ENCODE peak calls at places on chromosomes 6 and 20, in four cellular contexts. H is WTC11, G is GM12878, J is HepG2. Q is an unnamed sample.

GRCh38 chr20:51653226-51653625 is 110.7 kb upstream of the NFATC2 start:
- DNase-seq in H (no peak), J (peak; percentile 57), G (no peak), Q (no peak)

GRCh38 chr20:63829943-63830820 is 882 bp downstream of the ZBTB46 start:
- DNase-seq in J (no peak), H (peak; percentile 50), G (no peak), Q (no peak)

GRCh38 chr6:39309942-39310531 is 4.2 kb downstream of the KCNK17 start:
- DNase-seq in J (peak; percentile 58), G (no peak), H (peak; percentile 88), Q (peak; percentile 87)

GRCh38 chr6:36110863-36111262 is 19.4 kb upstream of the MAPK13 start:
- DNase-seq in H (no peak), J (no peak), G (no peak), Q (no peak)

GRCh38 chr20:21522479-21523397 is 8.9 kb upstream of the NKX2-2 start:
- DNase-seq in J (no peak), G (no peak), H (peak; percentile 42), Q (no peak)

GRCh38 chr6:8743146-8743745 is 307.9 kb upstream of the SLC35B3 start:
- DNase-seq in G (no peak), J (peak; percentile 3), H (no peak), Q (no peak)

GRCh38 chr6:154229796-154230195 is 126.8 kb downstream of the IPCEF1 start:
- DNase-seq in G (no peak), H (no peak), J (no peak), Q (no peak)

GRCh38 chr6:137240168-137240567 is 21.0 kb upstream of the IFNGR1 start:
- DNase-seq in G (no peak), J (peak; percentile 35), H (no peak), Q (no peak)

GRCh38 chr6:19369770-19370169 is 467.4 kb upstream of the ID4 start:
- DNase-seq in J (no peak), G (no peak), H (no peak), Q (no peak)

GRCh38 chr6:11731423-11731822 is 47.2 kb downstream of the ADTRP start:
- DNase-seq in H (no peak), G (no peak), J (peak; percentile 22), Q (no peak)

GRCh38 chr20:37257530-37257929 is 4.1 kb downstream of the GHRH start:
- DNase-seq in J (no peak), G (no peak), H (no peak), Q (no peak)
- TF ChIP-seq CREM in J (no peak), G (no peak), H (no peak), Q (no peak)

GRCh38 chr6:26553264-26553738 is 15.1 kb downstream of the HMGN4 start:
- DNase-seq in H (peak; percentile 75), G (no peak), J (peak; percentile 78), Q (peak; percentile 85)

GRCh38 chr6:26554669-26555504 is 16.7 kb downstream of the HMGN4 start:
- DNase-seq in G (no peak), J (peak; percentile 69), H (peak; percentile 71), Q (peak; percentile 31)

GRCh38 chr6:26555505-26556262 is 17.5 kb downstream of the HMGN4 start:
- DNase-seq in H (no peak), J (no peak), G (no peak), Q (peak; percentile 26)

GRCh38 chr6:26553739-26554668 is 15.8 kb downstream of the HMGN4 start:
- DNase-seq in G (no peak), H (peak; percentile 83), J (peak; percentile 81), Q (peak; percentile 69)

GRCh38 chr6:26556263-26557070 is 18.3 kb downstream of the HMGN4 start:
- DNase-seq in J (peak; percentile 93), H (peak; percentile 77), G (no peak), Q (peak; percentile 75)
- TF ChIP-seq CREM in J (no peak), H (no peak), G (no peak), Q (peak; percentile 77)

DNA sequence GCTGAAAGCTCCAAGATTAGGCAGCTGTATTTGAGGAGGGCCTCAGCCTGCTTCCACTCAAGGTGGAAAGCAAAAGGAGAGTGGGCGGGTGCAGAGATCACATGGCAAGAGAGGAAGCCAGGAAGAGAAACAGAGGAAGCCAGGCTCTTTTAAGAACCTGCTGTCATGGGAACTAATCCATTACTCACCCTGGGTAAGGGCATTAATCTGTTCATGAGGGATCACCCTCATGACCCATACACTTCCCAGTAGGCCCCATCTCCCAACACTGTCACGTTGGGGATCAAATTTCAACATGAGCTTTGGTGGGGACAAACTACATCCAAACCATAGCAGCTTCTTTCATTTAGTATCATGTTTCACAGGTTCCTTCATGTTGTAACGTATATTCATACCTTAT is 53.9 kb downstream of the DHX35 start:
- DNase-seq in H (no peak), J (no peak), G (no peak), Q (no peak)
- TF ChIP-seq CREM in H (no peak), J (no peak), G (no peak), Q (no peak)

GRCh38 chr20:25859649-25860530 is 163.2 kb upstream of the ZNF337 start:
- DNase-seq in J (peak; percentile 65), H (peak; percentile 72), G (no peak), Q (peak; percentile 38)

GRCh38 chr20:25856256-25856884 is 159.7 kb upstream of the ZNF337 start:
- DNase-seq in J (no peak), G (no peak), H (no peak), Q (no peak)

GRCh38 chr20:25863536-25864325 is 167.1 kb upstream of the ZNF337 start:
- DNase-seq in J (peak; percentile 45), G (no peak), H (no peak), Q (no peak)

GRCh38 chr20:25860531-25861150 is 164.0 kb upstream of the ZNF337 start:
- DNase-seq in H (no peak), J (no peak), G (no peak), Q (no peak)

DNA sequence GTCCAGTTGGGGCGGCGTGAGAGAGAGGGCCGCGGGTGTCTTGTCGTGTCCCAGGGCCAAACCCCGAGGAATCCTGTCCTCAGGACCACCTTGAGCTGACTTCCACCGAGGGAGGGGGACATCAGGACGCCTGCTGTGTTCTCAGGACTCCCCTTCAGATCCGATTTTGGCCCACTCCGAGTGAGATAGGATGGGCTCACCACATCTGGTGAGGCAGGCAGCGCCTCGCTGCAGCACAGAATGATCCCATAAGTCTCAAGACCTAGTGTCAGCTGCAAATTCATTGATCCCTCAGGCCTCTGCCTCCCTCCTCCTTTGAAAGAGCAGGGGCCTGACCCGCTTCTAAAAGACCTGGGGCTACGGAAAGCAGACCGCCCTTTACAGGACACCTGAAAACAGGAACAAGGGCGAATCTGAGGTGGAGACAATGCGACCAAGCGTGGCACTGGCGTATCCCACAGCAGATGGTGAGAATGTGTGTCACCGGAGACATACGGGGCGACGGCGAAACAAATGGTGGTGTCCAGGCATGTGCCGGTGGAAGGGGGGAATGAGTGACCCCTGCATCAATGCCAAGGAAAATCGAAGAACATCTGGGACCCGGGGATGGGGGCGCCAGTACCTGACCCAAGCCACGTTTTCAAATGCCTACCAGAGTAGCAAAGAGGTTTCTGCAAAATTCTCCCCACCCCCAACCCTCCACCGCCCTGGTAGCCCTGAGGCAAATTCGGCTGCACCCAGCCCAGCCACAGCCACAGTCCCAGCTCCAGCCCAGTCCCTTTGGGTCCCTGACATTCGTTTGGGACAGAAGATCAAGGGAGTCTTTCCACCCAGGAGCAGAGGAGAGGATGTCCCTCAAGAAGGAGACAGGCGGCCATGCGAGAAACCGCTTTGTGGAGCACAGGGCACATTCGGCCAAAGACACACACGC is 162.1 kb upstream of the ZNF337 start:
- DNase-seq in J (no peak), G (no peak), H (no peak), Q (no peak)
- TF ChIP-seq CREM in J (no peak), G (no peak), H (no peak), Q (no peak)